ENCODE peak calls at places on chromosomes 4 and X, in eight cellular contexts. S, H, N, T, C, Q, G and F are unnamed samples.

GRCh38 chr4:6953751-6954380 is 44.2 kb downstream of the TBC1D14 start:
- DNase-seq in S (no peak), H (no peak), N (no peak), T (peak), C (peak), Q (peak), G (peak), F (no peak)

GRCh38 chr4:6221296-6221850 is 21.0 kb upstream of the JAKMIP1 start:
- DNase-seq in S (no peak), H (no peak), N (no peak), T (no peak), C (no peak), Q (no peak), G (no peak), F (no peak)

GRCh38 chr4:74374561-74375327 is 9.8 kb downstream of the EREG start:
- DNase-seq in S (peak), H (no peak), N (peak), T (no peak), C (no peak), Q (no peak), G (peak), F (peak)

GRCh38 chr4:74408639-74409038 is 36.3 kb upstream of the AREG start:
- DNase-seq in S (no peak), H (no peak), N (no peak), T (no peak), C (no peak), Q (no peak), G (no peak), F (no peak)

GRCh38 chr4:108465886-108466491 is 154.4 kb upstream of the RPL34 start:
- DNase-seq in S (no peak), H (no peak), N (no peak), T (no peak), C (no peak), Q (no peak), G (no peak), F (no peak)

GRCh38 chr4:13540446-13541175 is 3.7 kb downstream of the NKX3-2 start:
- DNase-seq in S (no peak), H (no peak), N (no peak), T (no peak), C (peak), Q (no peak), G (no peak), F (no peak)

GRCh38 chr4:151034829-151035228 is 19.7 kb upstream of the LRBA start:
- DNase-seq in S (no peak), H (no peak), N (no peak), T (no peak), C (no peak), Q (no peak), G (no peak), F (no peak)

GRCh38 chrX:136694491-136695087 is 46.6 kb downstream of the CD40LG start:
- DNase-seq in S (peak), H (peak), N (peak), T (no peak), C (peak), Q (peak), G (peak), F (peak)

GRCh38 chrX:135481696-135482179 is 38.7 kb upstream of the INTS6L start:
- DNase-seq in S (no peak), H (no peak), N (no peak), T (no peak), C (no peak), Q (no peak), G (no peak), F (no peak)

GRCh38 chr4:146368209-146368608 is 153.5 kb downstream of the SLC10A7 start:
- DNase-seq in S (no peak), H (no peak), N (no peak), T (no peak), C (no peak), Q (no peak), G (no peak), F (peak)

GRCh38 chrX:39848900-39849299 is 248.9 kb downstream of the BCOR start:
- DNase-seq in S (no peak), H (no peak), N (no peak), T (no peak), C (no peak), Q (no peak), G (no peak), F (no peak)

GRCh38 chrX:74133156-74133796 is 170.7 kb upstream of the ZCCHC13 start:
- DNase-seq in S (peak), H (peak), N (peak), T (no peak), C (peak), Q (peak), G (peak), F (peak)

GRCh38 chrX:121256653-121257052 is 209.2 kb downstream of the GLUD2 start:
- DNase-seq in S (no peak), H (no peak), N (no peak), T (no peak), C (no peak), Q (no peak), G (no peak), F (no peak)

GRCh38 chr4:147378780-147379179 is 102.1 kb upstream of the EDNRA start:
- DNase-seq in S (no peak), H (no peak), N (no peak), T (no peak), C (no peak), Q (no peak), G (peak), F (no peak)

GRCh38 chrX:119194631-119195030 is 41.5 kb upstream of the PGRMC1 start:
- DNase-seq in S (peak), H (no peak), N (no peak), T (no peak), C (no peak), Q (no peak), G (no peak), F (peak)

GRCh38 chrX:23890933-23891332 is 16.8 kb downstream of the APOO start:
- DNase-seq in S (no peak), H (no peak), N (no peak), T (no peak), C (no peak), Q (no peak), G (no peak), F (no peak)

GRCh38 chrX:9285342-9285771 is 179.5 kb upstream of the TBL1X start:
- DNase-seq in S (peak), H (no peak), N (no peak), T (no peak), C (no peak), Q (no peak), G (no peak), F (peak)

GRCh38 chr4:23728971-23729370 is 160.9 kb downstream of the PPARGC1A start:
- DNase-seq in S (no peak), H (no peak), N (no peak), T (no peak), C (no peak), Q (no peak), G (no peak), F (no peak)

GRCh38 chrX:120672389-120672788 is 42.5 kb upstream of the C1GALT1C1 start:
- DNase-seq in S (no peak), H (peak), N (peak), T (no peak), C (no peak), Q (no peak), G (peak), F (peak)

GRCh38 chr4:149836546-149836945 is 20.9 kb upstream of the IQCM start:
- DNase-seq in S (no peak), H (no peak), N (no peak), T (no peak), C (no peak), Q (no peak), G (no peak), F (no peak)

GRCh38 chr4:182649698-182650477 is 267.3 kb downstream of the DCTD start:
- DNase-seq in S (no peak), H (no peak), N (no peak), T (no peak), C (no peak), Q (no peak), G (no peak), F (no peak)

GRCh38 chr4:159981457-159981856 is 878.6 kb downstream of the RAPGEF2 start:
- DNase-seq in S (no peak), H (no peak), N (no peak), T (no peak), C (no peak), Q (no peak), G (no peak), F (no peak)

GRCh38 chr4:147102596-147102995 is 156.9 kb upstream of the TTC29 start:
- DNase-seq in S (no peak), H (no peak), N (no peak), T (no peak), C (no peak), Q (no peak), G (no peak), F (no peak)

GRCh38 chrX:38868941-38869378 is 67.7 kb downstream of the MID1IP1 start:
- DNase-seq in S (peak), H (no peak), N (no peak), T (no peak), C (no peak), Q (no peak), G (no peak), F (peak)

GRCh38 chr4:6513678-6514077 is 41.3 kb upstream of the PPP2R2C start:
- DNase-seq in S (no peak), H (no peak), N (no peak), T (no peak), C (no peak), Q (no peak), G (no peak), F (no peak)

GRCh38 chrX:2767631-2768455 is 16.0 kb downstream of the XG start:
- DNase-seq in S (peak), H (peak), N (peak), T (peak), C (no peak), Q (no peak), G (peak), F (no peak)

GRCh38 chrX:40266490-40267333 is 169.0 kb upstream of the BCOR start:
- DNase-seq in S (peak), H (peak), N (peak), T (peak), C (peak), Q (peak), G (peak), F (peak)

GRCh38 chr4:147367841-147368385 is 113.0 kb upstream of the EDNRA start:
- DNase-seq in S (no peak), H (no peak), N (no peak), T (no peak), C (no peak), Q (no peak), G (no peak), F (no peak)

GRCh38 chr4:147430111-147430510 is 50.8 kb upstream of the EDNRA start:
- DNase-seq in S (no peak), H (no peak), N (no peak), T (no peak), C (no peak), Q (no peak), G (no peak), F (no peak)

GRCh38 chr4:72665376-72665978 is 96.5 kb upstream of the ADAMTS3 start:
- DNase-seq in S (peak), H (no peak), N (no peak), T (no peak), C (no peak), Q (no peak), G (no peak), F (no peak)

GRCh38 chr4:149145803-149146202 is 669.8 kb downstream of the IQCM start:
- DNase-seq in S (no peak), H (no peak), N (no peak), T (no peak), C (no peak), Q (no peak), G (no peak), F (no peak)

GRCh38 chr4:153521995-153522799 is 56.0 kb downstream of the TMEM131L start:
- DNase-seq in S (peak), H (no peak), N (no peak), T (no peak), C (no peak), Q (no peak), G (no peak), F (no peak)

GRCh38 chr4:78426972-78427371 is 124.6 kb upstream of the ANXA3 start:
- DNase-seq in S (no peak), H (peak), N (no peak), T (no peak), C (no peak), Q (no peak), G (no peak), F (no peak)

GRCh38 chrX:82813671-82814078 is 694.4 kb upstream of the POU3F4 start:
- DNase-seq in S (no peak), H (no peak), N (peak), T (no peak), C (no peak), Q (no peak), G (peak), F (peak)

GRCh38 chr4:148143174-148143573 is 299.0 kb downstream of the NR3C2 start:
- DNase-seq in S (no peak), H (no peak), N (no peak), T (no peak), C (no peak), Q (no peak), G (no peak), F (no peak)

GRCh38 chr4:76651616-76652015 is 216.6 kb downstream of the SHROOM3 start:
- DNase-seq in S (no peak), H (no peak), N (no peak), T (no peak), C (no peak), Q (no peak), G (no peak), F (no peak)

GRCh38 chr4:84678976-84679744 is 96.2 kb downstream of the CDS1 start:
- DNase-seq in S (no peak), H (no peak), N (no peak), T (no peak), C (no peak), Q (no peak), G (no peak), F (no peak)

GRCh38 chr4:38223801-38224236 is 263.6 kb downstream of the PTTG2 start:
- DNase-seq in S (no peak), H (peak), N (no peak), T (no peak), C (no peak), Q (no peak), G (no peak), F (no peak)

GRCh38 chr4:1402516-1403101 is 3.6 kb downstream of the NKX1-1 start:
- DNase-seq in S (no peak), H (no peak), N (no peak), T (no peak), C (peak), Q (no peak), G (no peak), F (no peak)

GRCh38 chr4:1403177-1403583 is 3.1 kb downstream of the NKX1-1 start:
- DNase-seq in S (no peak), H (no peak), N (no peak), T (no peak), C (no peak), Q (no peak), G (no peak), F (no peak)

GRCh38 chr4:1404573-1405248 is 1.5 kb downstream of the NKX1-1 start:
- DNase-seq in S (no peak), H (no peak), N (no peak), T (no peak), C (peak), Q (no peak), G (no peak), F (no peak)

GRCh38 chr4:1405249-1405635 is 1.0 kb downstream of the NKX1-1 start:
- DNase-seq in S (no peak), H (no peak), N (no peak), T (no peak), C (no peak), Q (no peak), G (no peak), F (no peak)

DNA sequence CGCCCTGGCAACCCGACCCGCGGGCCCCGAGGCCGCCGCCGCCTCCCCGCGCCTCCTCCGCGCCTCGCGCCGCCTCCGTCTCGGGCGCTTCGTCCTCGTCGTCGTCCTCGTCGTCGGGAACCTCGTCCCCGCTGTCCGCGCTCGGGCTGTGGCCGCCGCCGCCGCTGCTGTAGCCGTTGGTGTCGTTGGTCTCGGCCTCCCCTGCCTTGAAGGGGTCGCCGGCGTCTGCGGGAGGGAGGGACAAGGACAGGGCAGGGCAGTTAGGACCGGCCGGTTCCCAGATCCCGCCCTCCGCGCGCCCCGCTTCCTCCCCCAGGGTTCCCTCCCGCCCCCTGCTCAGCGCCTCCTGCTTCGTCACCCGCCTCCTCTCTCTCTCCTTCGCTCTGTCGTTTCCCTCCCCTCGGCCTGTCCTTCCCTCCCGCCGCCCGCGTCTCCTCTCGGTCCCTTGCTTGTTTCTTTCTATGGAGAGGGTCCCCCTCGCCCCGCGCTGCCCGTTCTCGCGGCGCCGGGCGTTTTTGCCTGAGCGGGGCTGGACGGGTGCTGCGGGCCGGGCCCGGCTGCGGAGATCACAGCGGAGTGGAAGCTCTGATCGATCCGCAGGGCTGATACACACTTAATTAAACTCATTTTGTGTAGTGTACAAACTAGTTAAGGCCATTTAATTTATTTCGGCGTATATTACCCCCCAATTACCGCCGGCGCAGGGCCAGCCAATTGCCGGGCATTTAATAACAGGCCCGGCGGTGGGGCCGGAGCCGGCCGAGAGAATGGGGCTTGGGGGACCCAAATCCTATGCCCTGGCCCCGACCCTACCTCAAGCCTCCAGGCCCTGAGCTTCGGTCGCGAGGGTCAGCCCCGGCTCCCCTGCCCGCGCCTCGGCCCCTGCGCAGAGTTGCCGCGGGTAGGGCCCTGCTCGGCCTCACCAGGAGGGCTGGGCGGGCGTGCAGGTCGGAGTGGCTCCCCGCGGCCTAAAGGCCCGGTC is 2.4 kb downstream of the NKX1-1 start:
- DNase-seq in S (no peak), H (no peak), N (no peak), T (no peak), C (peak), Q (no peak), G (no peak), F (no peak)
- TF ChIP-seq MAX in S (no peak), H (no peak), N (no peak), T (no peak), C (no peak), Q (no peak), G (no peak), F (no peak)

GRCh38 chr4:112905728-112906127 is 143.7 kb upstream of the ANK2 start:
- DNase-seq in S (no peak), H (no peak), N (no peak), T (no peak), C (no peak), Q (no peak), G (no peak), F (no peak)

GRCh38 chr4:112910109-112910736 is 139.2 kb upstream of the ANK2 start:
- DNase-seq in S (no peak), H (no peak), N (no peak), T (no peak), C (peak), Q (no peak), G (no peak), F (no peak)

DNA sequence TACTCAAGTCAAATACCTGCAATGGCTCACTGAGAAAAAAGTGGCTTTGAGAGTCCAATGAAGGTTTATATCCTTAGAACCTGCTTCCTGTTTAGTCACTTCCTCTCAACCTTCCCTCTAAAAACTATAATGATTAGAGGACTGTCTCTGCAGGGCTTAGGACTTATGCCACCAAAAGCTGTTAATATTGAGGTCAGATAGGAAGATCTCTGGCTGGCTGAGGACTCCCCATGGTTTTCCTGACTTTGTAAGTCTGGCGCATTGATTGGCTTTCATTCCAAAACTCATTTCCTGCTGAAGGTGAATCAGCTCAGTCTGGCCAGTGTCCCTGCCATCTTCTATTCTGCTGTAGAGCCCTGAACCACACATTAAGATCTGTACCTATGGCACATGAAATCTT is 140.9 kb upstream of the ANK2 start:
- DNase-seq in S (no peak), H (no peak), N (no peak), T (no peak), C (no peak), Q (no peak), G (no peak), F (no peak)
- TF ChIP-seq MAX in S (no peak), H (no peak), N (no peak), T (no peak), C (no peak), Q (no peak), G (no peak), F (no peak)

GRCh38 chrX:68429216-68429615 is 4.1 kb downstream of the OPHN1 start:
- DNase-seq in S (no peak), H (no peak), N (no peak), T (no peak), C (no peak), Q (no peak), G (no peak), F (no peak)
- TF ChIP-seq MAX in S (no peak), H (no peak), N (no peak), T (no peak), C (no peak), Q (no peak), G (no peak), F (no peak)

GRCh38 chr4:26061248-26061986 is 147.4 kb downstream of the SMIM20 start:
- DNase-seq in S (peak), H (peak), N (peak), T (peak), C (peak), Q (peak), G (peak), F (no peak)
- TF ChIP-seq MAX in S (peak), H (no peak), N (no peak), T (no peak), C (no peak), Q (no peak), G (no peak), F (no peak)

GRCh38 chr4:174578366-174578765 is 56.1 kb upstream of the HPGD start:
- DNase-seq in S (no peak), H (no peak), N (no peak), T (no peak), C (no peak), Q (no peak), G (no peak), F (no peak)
- TF ChIP-seq MAX in S (no peak), H (no peak), N (no peak), T (no peak), C (no peak), Q (no peak), G (no peak), F (no peak)

GRCh38 chr4:41866799-41867677 is 68.2 kb upstream of the TMEM33 start:
- DNase-seq in S (no peak), H (no peak), N (no peak), T (peak), C (no peak), Q (no peak), G (no peak), F (no peak)

GRCh38 chr4:41865306-41865980 is 69.8 kb upstream of the TMEM33 start:
- DNase-seq in S (peak), H (no peak), N (no peak), T (peak), C (no peak), Q (no peak), G (no peak), F (no peak)

GRCh38 chr4:41865981-41866798 is 69.0 kb upstream of the TMEM33 start:
- DNase-seq in S (peak), H (no peak), N (no peak), T (peak), C (no peak), Q (no peak), G (no peak), F (no peak)
- TF ChIP-seq MAX in S (no peak), H (no peak), N (no peak), T (no peak), C (no peak), Q (no peak), G (no peak), F (no peak)

GRCh38 chr4:16969696-16970135 is 71.3 kb upstream of the LDB2 start:
- DNase-seq in S (no peak), H (peak), N (no peak), T (no peak), C (no peak), Q (no peak), G (no peak), F (peak)

GRCh38 chr4:16967722-16968121 is 69.3 kb upstream of the LDB2 start:
- DNase-seq in S (no peak), H (no peak), N (no peak), T (no peak), C (no peak), Q (no peak), G (no peak), F (peak)
- TF ChIP-seq MAX in S (no peak), H (no peak), N (no peak), T (no peak), C (no peak), Q (no peak), G (no peak), F (no peak)